ENCODE peak calls at places on chromosome X, in ten cellular contexts. O, R, H, S, I, D, U, Z, J and K are unnamed samples. For H3K27me3, the result is how much of the 10 kb centered on the place peaks cover.

GRCh38 chrX:37871626-37872302 is 24.4 kb upstream of the DYNLT3 start:
- DNase-seq in O (no peak), R (no peak), H (peak), S (peak), I (no peak), D (no peak), U (peak), Z (peak), J (peak), K (peak)

GRCh38 chrX:38192007-38192625 is 28.6 kb downstream of the SRPX start:
- DNase-seq in O (no peak), R (no peak), H (peak), S (no peak), I (peak), D (no peak), U (peak), Z (peak), J (peak), K (peak)

GRCh38 chrX:136528645-136529315 is 3.2 kb upstream of the VGLL1 start:
- DNase-seq in O (no peak), R (no peak), H (no peak), S (no peak), I (no peak), D (no peak), U (no peak), Z (no peak), J (no peak), K (no peak)

GRCh38 chrX:145729635-145730034 is 88.0 kb upstream of the SLITRK2 start:
- DNase-seq in O (no peak), R (no peak), H (no peak), S (no peak), I (no peak), D (no peak), U (no peak), Z (no peak), J (no peak), K (no peak)

GRCh38 chrX:140431521-140431920 is 73.3 kb downstream of the SOX3 start:
- DNase-seq in O (no peak), R (no peak), H (no peak), S (no peak), I (no peak), D (no peak), U (no peak), Z (no peak), J (peak), K (no peak)

GRCh38 chrX:72498782-72499181 is 73.9 kb downstream of the HDAC8 start:
- DNase-seq in O (no peak), R (no peak), H (no peak), S (no peak), I (no peak), D (no peak), U (no peak), Z (no peak), J (no peak), K (no peak)

GRCh38 chrX:42615161-42615563 is 162.8 kb downstream of the PPP1R2C start:
- DNase-seq in O (no peak), R (no peak), H (no peak), S (peak), I (peak), D (no peak), U (no peak), Z (no peak), J (no peak), K (no peak)

GRCh38 chrX:107715331-107716044 is 60.1 kb downstream of the TSC22D3 start:
- DNase-seq in O (no peak), R (no peak), H (no peak), S (no peak), I (peak), D (no peak), U (no peak), Z (peak), J (peak), K (no peak)

GRCh38 chrX:154412468-154412867 is 1.1 kb downstream of the TAFAZZIN start:
- DNase-seq in O (peak), R (no peak), H (no peak), S (no peak), I (peak), D (no peak), U (no peak), Z (no peak), J (no peak), K (peak)

GRCh38 chrX:40088803-40089540 is 8.8 kb downstream of the BCOR start:
- DNase-seq in O (no peak), R (no peak), H (no peak), S (no peak), I (no peak), D (no peak), U (no peak), Z (no peak), J (no peak), K (no peak)
- H3K27me3 ChIP-seq in O (under half), R (under half), H (under half), S (under half), I (under half), D (under half), U (under half), Z (under half), J (under half), K (under half)

DNA sequence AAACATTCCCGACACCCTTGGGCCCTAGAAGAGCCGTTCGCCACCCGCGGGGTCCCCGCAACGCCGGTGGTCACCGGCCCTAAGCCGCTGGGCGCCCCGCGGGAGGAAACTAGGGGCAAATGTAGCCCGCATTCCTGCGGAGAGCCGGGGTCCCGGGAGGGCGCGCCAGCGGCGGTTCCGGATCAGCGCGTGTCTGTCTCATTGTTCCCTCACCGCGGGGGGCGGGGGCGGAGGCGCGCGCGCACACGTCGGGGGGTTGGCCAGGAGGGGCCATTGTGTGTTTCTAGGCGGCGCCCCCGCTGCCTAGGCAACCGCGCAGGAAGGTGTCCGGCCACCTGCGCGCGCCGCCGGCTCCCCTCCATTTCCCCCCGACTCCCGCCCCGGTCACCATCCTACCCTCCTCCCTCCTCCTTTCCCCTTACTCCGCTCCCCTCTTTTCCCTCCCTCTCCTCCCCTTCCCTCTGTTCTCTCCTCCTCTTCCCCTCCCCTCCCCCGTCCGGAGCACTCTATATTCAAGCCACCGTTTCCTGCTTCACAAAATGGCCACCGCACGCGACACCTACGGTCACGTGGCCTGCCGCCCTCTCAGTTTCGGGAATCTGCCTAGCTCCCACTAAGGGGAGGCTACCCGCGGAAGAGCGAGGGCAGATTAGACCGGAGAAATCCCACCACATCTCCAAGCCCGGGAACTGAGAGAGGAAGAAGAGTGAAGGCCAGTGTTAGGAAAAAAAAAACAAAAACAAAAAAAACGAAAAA is 796 bp upstream of the DDX3X start:
- DNase-seq in O (peak), R (peak), H (peak), S (peak), I (peak), D (peak), U (peak), Z (peak), J (peak), K (peak)
- TF ChIP-seq POLR2A in O (peak), R (peak), H (peak), S (no peak), I (peak), D (no peak), U (no peak), Z (peak), J (no peak), K (no peak)

GRCh38 chrX:153030801-153031200 is 25.5 kb upstream of the PNMA3 start:
- DNase-seq in O (no peak), R (peak), H (no peak), S (no peak), I (no peak), D (no peak), U (no peak), Z (no peak), J (no peak), K (no peak)

GRCh38 chrX:153029875-153030274 is 26.4 kb upstream of the PNMA3 start:
- DNase-seq in O (no peak), R (peak), H (no peak), S (no peak), I (no peak), D (no peak), U (no peak), Z (no peak), J (no peak), K (no peak)

GRCh38 chrX:153029162-153029561 is 27.1 kb upstream of the PNMA3 start:
- DNase-seq in O (no peak), R (no peak), H (no peak), S (no peak), I (no peak), D (no peak), U (no peak), Z (no peak), J (no peak), K (no peak)

GRCh38 chrX:153032397-153033118 is 23.7 kb upstream of the PNMA3 start:
- DNase-seq in O (peak), R (peak), H (peak), S (peak), I (peak), D (peak), U (peak), Z (peak), J (peak), K (peak)
- H3K27ac ChIP-seq in O (no peak), R (no peak), H (no peak), S (no peak), I (peak), D (no peak), U (peak), Z (no peak), J (no peak), K (peak)

DNA sequence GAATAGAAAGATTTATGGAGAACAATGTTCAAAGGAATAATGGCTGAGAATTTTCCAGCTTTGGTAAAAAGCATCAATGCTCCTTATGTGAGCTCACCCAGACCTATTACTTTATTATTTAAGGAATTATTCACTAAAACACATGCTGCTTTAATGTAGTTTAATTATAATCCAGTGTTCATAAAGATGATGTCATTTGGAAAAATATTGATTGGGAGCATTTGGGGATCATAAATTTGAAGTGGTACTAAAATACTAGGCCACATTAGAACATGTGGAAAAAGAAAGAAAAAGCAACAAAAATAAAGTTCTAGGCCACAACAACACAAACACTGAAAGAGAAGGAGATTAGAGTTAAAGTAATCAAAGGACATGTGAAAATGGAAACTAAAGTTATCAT is 20.0 kb downstream of the SLC38A5 start:
- DNase-seq in O (no peak), R (no peak), H (no peak), S (no peak), I (no peak), D (no peak), U (no peak), Z (no peak), J (no peak), K (no peak)
- H3K27me3 ChIP-seq in O (under half), R (under half), H (under half), S (under half), I (under half), D (under half), U (under half), Z (under half), J (under half), K (under half)

DNA sequence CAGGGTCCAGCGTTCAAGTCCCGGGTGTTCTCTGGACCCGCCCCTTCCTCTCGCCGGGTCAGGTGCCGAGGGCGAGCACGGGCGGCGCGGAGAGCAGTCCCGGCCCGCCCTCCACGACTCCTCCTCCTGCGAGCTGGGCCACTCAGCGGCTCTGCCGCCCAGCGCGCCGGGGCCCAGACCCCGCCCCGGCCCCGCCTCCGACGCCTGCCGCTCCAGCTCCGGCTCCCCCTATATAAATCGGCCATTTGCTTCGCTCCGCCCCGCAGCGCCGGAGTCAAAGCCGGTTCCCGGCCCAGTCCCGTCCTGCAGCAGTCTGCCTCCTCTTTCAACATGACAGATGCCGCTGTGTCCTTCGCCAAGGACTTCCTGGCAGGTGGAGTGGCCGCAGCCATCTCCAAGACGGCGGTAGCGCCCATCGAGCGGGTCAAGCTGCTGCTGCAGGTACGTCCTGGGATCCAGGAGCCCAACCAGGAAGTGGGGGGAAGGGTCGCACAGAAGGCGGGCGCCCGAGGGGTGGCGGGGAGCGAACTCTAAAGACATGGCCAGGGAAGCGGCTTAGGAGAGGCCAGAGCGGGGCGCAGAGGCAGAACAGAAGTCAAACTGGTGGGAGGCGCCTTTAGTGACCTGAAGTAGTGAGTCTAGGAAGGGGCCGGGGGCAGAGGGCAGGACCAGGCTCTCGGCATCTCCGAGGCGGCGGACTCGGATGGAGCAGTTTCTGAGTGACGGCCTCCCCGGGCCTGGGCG is at the start of gene SLC25A5:
- DNase-seq in O (peak), R (peak), H (peak), S (no peak), I (peak), D (peak), U (peak), Z (peak), J (peak), K (peak)
- TF ChIP-seq POLR2A in O (peak), R (peak), H (peak), S (peak), I (peak), D (peak), U (no peak), Z (peak), J (peak), K (peak)